ENCODE peak calls at places on chromosomes 2 and 18, in six cellular contexts. H, O, S, A, E and F are unnamed samples.

GRCh38 chr2:96150007-96150406 is 4.8 kb upstream of the DUSP2 start:
- DNase-seq in S (no peak), A (no peak), O (no peak), E (no peak), H (no peak), F (no peak)

GRCh38 chr2:177724398-177725287 is 332.1 kb downstream of the AGPS start:
- DNase-seq in O (peak), H (peak), E (no peak), A (peak), S (peak), F (peak)

GRCh38 chr2:41283079-41283765 is 764.6 kb upstream of the PKDCC start:
- DNase-seq in E (no peak), O (no peak), A (no peak), H (no peak), S (no peak), F (no peak)

GRCh38 chr2:155176345-155176744 is 477.9 kb downstream of the KCNJ3 start:
- DNase-seq in A (no peak), H (no peak), O (no peak), S (no peak), E (no peak), F (no peak)

GRCh38 chr18:2597639-2598038 is 26.3 kb downstream of the NDC80 start:
- DNase-seq in E (no peak), H (no peak), O (no peak), A (no peak), S (no peak), F (no peak)

GRCh38 chr18:22223263-22223960 is 54.0 kb downstream of the GATA6 start:
- DNase-seq in E (no peak), S (peak), H (no peak), A (peak), O (no peak), F (no peak)

GRCh38 chr2:235569837-235570236 is 76.0 kb downstream of the AGAP1 start:
- DNase-seq in A (no peak), E (no peak), S (no peak), O (no peak), H (no peak), F (no peak)

GRCh38 chr2:239891692-239892091 is 133.4 kb downstream of the NDUFA10 start:
- DNase-seq in O (no peak), E (no peak), S (no peak), A (no peak), H (no peak), F (no peak)

GRCh38 chr2:6913415-6914157 is 3.6 kb upstream of the RNF144A start:
- DNase-seq in E (no peak), O (no peak), H (peak), A (peak), S (no peak), F (peak)

GRCh38 chr2:16005819-16006536 is 65.6 kb downstream of the MYCN start:
- DNase-seq in S (no peak), A (no peak), E (no peak), O (no peak), H (no peak), F (no peak)

GRCh38 chr2:229342376-229342775 is 71.3 kb upstream of the PID1 start:
- DNase-seq in H (no peak), A (peak), E (no peak), S (no peak), O (peak), F (no peak)

GRCh38 chr2:130766711-130767407 is 11.5 kb downstream of the AMER3 start:
- DNase-seq in H (no peak), E (no peak), A (no peak), O (no peak), S (no peak), F (no peak)

GRCh38 chr2:11652555-11652954 is 17.4 kb downstream of the NTSR2 start:
- DNase-seq in A (no peak), H (no peak), S (no peak), E (no peak), O (no peak), F (no peak)

GRCh38 chr18:49726564-49726963 is 86.8 kb downstream of the ACAA2 start:
- DNase-seq in E (no peak), S (no peak), A (no peak), O (no peak), H (no peak), F (no peak)

GRCh38 chr2:179422037-179422643 is 157.5 kb upstream of the SESTD1 start:
- DNase-seq in E (no peak), O (peak), H (peak), S (no peak), A (peak), F (no peak)

GRCh38 chr2:237234268-237234667 is 148.6 kb downstream of the COPS8 start:
- DNase-seq in H (no peak), O (no peak), A (no peak), E (no peak), S (no peak), F (no peak)

GRCh38 chr2:118803012-118803411 is 44.4 kb downstream of the EN1 start:
- DNase-seq in H (no peak), S (no peak), O (no peak), A (no peak), E (no peak), F (no peak)

GRCh38 chr2:241179894-241180293 is 8.6 kb upstream of the ANO7 start:
- DNase-seq in E (no peak), H (no peak), S (no peak), O (no peak), A (no peak), F (no peak)

GRCh38 chr18:45874501-45875184 is 49.2 kb downstream of the SIGLEC15 start:
- DNase-seq in H (peak), S (no peak), A (peak), E (peak), O (no peak), F (peak)

GRCh38 chr2:240139666-240140393 is 628 bp downstream of the OTOS start:
- DNase-seq in O (no peak), A (no peak), S (no peak), H (no peak), E (no peak), F (no peak)

GRCh38 chr2:70043252-70043875 is 43.9 kb upstream of the PCBP1 start:
- DNase-seq in A (peak), O (no peak), E (peak), S (no peak), H (no peak), F (no peak)

GRCh38 chr18:22432672-22433137 is 15.0 kb upstream of the CTAGE1 start:
- DNase-seq in A (no peak), H (no peak), O (no peak), S (peak), E (no peak), F (no peak)

GRCh38 chr2:56117764-56118163 is 66.0 kb upstream of the CCDC85A start:
- DNase-seq in H (no peak), O (no peak), E (no peak), S (no peak), A (no peak), F (no peak)

GRCh38 chr2:175205523-175205922 is 24.0 kb upstream of the ATP5MC3 start:
- DNase-seq in O (no peak), S (no peak), H (no peak), E (no peak), A (no peak), F (no peak)

GRCh38 chr2:96505231-96505889 is at the start of gene NEURL3:
- DNase-seq in E (no peak), S (no peak), O (no peak), H (no peak), A (no peak), F (no peak)

GRCh38 chr2:196230051-196230450 is 58.7 kb upstream of the STK17B start:
- DNase-seq in O (no peak), A (peak), S (no peak), H (peak), E (peak), F (peak)

GRCh38 chr18:23998018-23998417 is 16.5 kb upstream of the TTC39C start:
- DNase-seq in A (no peak), S (no peak), H (no peak), O (no peak), E (no peak), F (no peak)

GRCh38 chr2:132975490-132976105 is 305.6 kb upstream of the LYPD1 start:
- DNase-seq in E (no peak), O (no peak), S (no peak), A (no peak), H (no peak), F (no peak)